ENCODE peak calls at places on chromosomes 12 and 14, in four cellular contexts. E is left ventricle myocardium inferior, Z is MM.1S, R is activated T-cell treated with anti-CD3 and anti-CD28 coated beads for 48 hours. K is an unnamed sample.

GRCh38 chr12:51911788-51912711 is 4.7 kb downstream of the ACVRL1 start:
- DNase-seq in E (no peak), Z (no peak), R (no peak), K (no peak)

GRCh38 chr12:82708507-82708906 is 21.8 kb downstream of the TMTC2 start:
- DNase-seq in E (peak), Z (no peak), R (no peak), K (no peak)

GRCh38 chr12:44015333-44015941 is 179.6 kb downstream of the TMEM117 start:
- DNase-seq in E (no peak), Z (peak), R (no peak), K (peak)

GRCh38 chr14:74934476-74935339 is 11.6 kb upstream of the RPS6KL1 start:
- DNase-seq in E (peak), Z (no peak), R (no peak), K (no peak)

GRCh38 chr14:53128303-53128702 is 24.8 kb downstream of the DDHD1 start:
- DNase-seq in E (no peak), Z (no peak), R (no peak), K (no peak)

GRCh38 chr12:59268295-59268809 is 327.5 kb upstream of the SLC16A7 start:
- DNase-seq in E (no peak), Z (no peak), R (no peak), K (no peak)

GRCh38 chr12:127170271-127171180 is 1096.4 kb upstream of the TMEM132C start:
- DNase-seq in E (no peak), Z (no peak), R (no peak), K (peak)

GRCh38 chr12:132066345-132066685 is 77.8 kb downstream of the DDX51 start:
- DNase-seq in E (no peak), Z (no peak), R (peak), K (no peak)

GRCh38 chr12:91423336-91424050 is 240.9 kb upstream of the DCN start:
- DNase-seq in E (no peak), Z (no peak), R (no peak), K (no peak)

GRCh38 chr12:66678640-66679268 is at the start of gene GRIP1:
- DNase-seq in E (no peak), Z (no peak), R (no peak), K (no peak)

K was measured in RPMI8226.